ENCODE peak calls at places on chromosome 11, in eight cellular contexts. K, X, D, L, T, J, Z and Y are unnamed samples.

GRCh38 chr11:85718991-85719807 is 33.2 kb upstream of the CCDC89 start:
- DNase-seq in T (no peak), Z (peak; percentile 60), J (peak; percentile 2), D (peak; percentile 91), X (no peak), L (peak; percentile 84), K (no peak), Y (no peak)

GRCh38 chr11:60946601-60947265 is 5.2 kb downstream of the SLC15A3 start:
- DNase-seq in L (no peak), D (no peak), X (no peak), K (no peak), T (no peak), J (no peak), Z (no peak), Y (no peak)

GRCh38 chr11:721913-722811 is 16.1 kb downstream of the EPS8L2 start:
- DNase-seq in K (peak; percentile 50), D (no peak), X (no peak), Z (no peak), L (peak; percentile 88), J (no peak), T (no peak), Y (peak; percentile 49)

GRCh38 chr11:14905104-14906033 is 13.3 kb upstream of the CYP2R1 start:
- DNase-seq in L (peak; percentile 81), J (peak; percentile 74), K (no peak), X (no peak), Z (no peak), D (peak; percentile 47), T (no peak), Y (peak; percentile 69)

GRCh38 chr11:82842019-82842418 is 58.2 kb downstream of the PRCP start:
- DNase-seq in T (no peak), Z (peak; percentile 76), L (no peak), X (no peak), J (no peak), K (no peak), D (no peak), Y (no peak)

GRCh38 chr11:9852465-9852864 is 188.6 kb downstream of the SWAP70 start:
- DNase-seq in K (no peak), D (no peak), X (no peak), L (no peak), T (no peak), J (no peak), Z (no peak), Y (no peak)

GRCh38 chr11:83025267-83025704 is 46.4 kb downstream of the RAB30 start:
- DNase-seq in K (peak; percentile 53), J (no peak), X (no peak), D (peak; percentile 24), L (no peak), Z (no peak), T (no peak), Y (no peak)

GRCh38 chr11:86230196-86230813 is 14.2 kb upstream of the EED start:
- DNase-seq in D (no peak), X (no peak), K (no peak), Z (no peak), J (no peak), L (no peak), T (no peak), Y (no peak)

GRCh38 chr11:124402326-124402922 is 3.6 kb upstream of the OR8B3 start:
- DNase-seq in L (no peak), K (peak; percentile 30), X (peak; percentile 67), Z (no peak), T (no peak), J (peak; percentile 29), D (peak; percentile 90), Y (peak; percentile 65)

GRCh38 chr11:5608778-5609177 is 12.3 kb downstream of the TRIM6 start:
- DNase-seq in D (peak; percentile 53), X (no peak), L (no peak), T (no peak), K (no peak), J (no peak), Z (no peak), Y (no peak)

GRCh38 chr11:43920598-43921419 is 21.6 kb upstream of the C11orf96 start:
- DNase-seq in T (no peak), Z (no peak), K (no peak), J (no peak), D (peak; percentile 100), X (no peak), L (no peak), Y (no peak)

GRCh38 chr11:120134931-120135228 is 3.0 kb downstream of the TRIM29 start:
- DNase-seq in L (no peak), J (no peak), Z (no peak), X (no peak), T (no peak), D (no peak), K (no peak), Y (peak; percentile 9)

GRCh38 chr11:55847453-55847852 is 8.9 kb downstream of the OR5D16 start:
- DNase-seq in J (no peak), X (no peak), Z (no peak), D (no peak), T (no peak), L (no peak), K (no peak), Y (no peak)

GRCh38 chr11:69595805-69596665 is 44.9 kb upstream of the CCND1 start:
- DNase-seq in J (no peak), K (no peak), X (no peak), L (no peak), T (no peak), Z (no peak), D (no peak), Y (no peak)

GRCh38 chr11:112363527-112363926 is 102.9 kb upstream of the PLET1 start:
- DNase-seq in K (no peak), Z (no peak), T (no peak), J (no peak), L (no peak), D (peak; percentile 57), X (no peak), Y (no peak)

GRCh38 chr11:11985954-11986949 is 22.2 kb downstream of the DKK3 start:
- DNase-seq in K (no peak), L (no peak), X (no peak), Z (no peak), T (no peak), J (no peak), D (no peak), Y (no peak)

GRCh38 chr11:117953029-117953671 is 23.9 kb upstream of the TMPRSS13 start:
- DNase-seq in Z (no peak), D (no peak), K (no peak), T (no peak), L (no peak), X (no peak), J (no peak), Y (no peak)

GRCh38 chr11:120031612-120032600 is 106.0 kb downstream of the TRIM29 start:
- DNase-seq in J (no peak), D (no peak), X (no peak), Z (peak; percentile 19), L (peak; percentile 77), T (no peak), K (no peak), Y (no peak)

GRCh38 chr11:121536116-121536515 is 83.3 kb upstream of the SORL1-AS1 start:
- DNase-seq in D (no peak), L (no peak), J (no peak), X (no peak), T (no peak), Z (no peak), K (no peak), Y (no peak)

GRCh38 chr11:17594686-17595192 is 47.7 kb downstream of the OTOG start:
- DNase-seq in J (no peak), D (no peak), X (no peak), T (no peak), L (no peak), Z (no peak), K (no peak), Y (peak; percentile 5)

GRCh38 chr11:118180300-118180703 is 3.9 kb upstream of the SCN2B start:
- DNase-seq in L (no peak), T (no peak), D (peak; percentile 30), K (no peak), J (no peak), Z (peak; percentile 87), X (no peak), Y (no peak)

GRCh38 chr11:63516109-63516508 is 10.2 kb downstream of the LGALS12 start:
- DNase-seq in Z (no peak), K (no peak), T (no peak), X (no peak), J (no peak), L (no peak), D (no peak), Y (no peak)

GRCh38 chr11:23574149-23574548 is 713.9 kb upstream of the CCDC179 start:
- DNase-seq in K (no peak), D (no peak), T (no peak), Z (no peak), X (no peak), L (no peak), J (no peak), Y (no peak)

GRCh38 chr11:119062779-119063178 is 4.8 kb upstream of the VPS11 start:
- DNase-seq in X (no peak), L (no peak), Z (no peak), T (no peak), D (peak; percentile 82), K (no peak), J (peak; percentile 31), Y (peak; percentile 36)

GRCh38 chr11:12207384-12208150 is 97.2 kb downstream of the MICAL2 start:
- DNase-seq in J (no peak), L (no peak), K (no peak), Z (no peak), T (no peak), D (no peak), X (no peak), Y (no peak)

GRCh38 chr11:76823481-76824028 is 37.2 kb upstream of the ACER3 start:
- DNase-seq in X (peak; percentile 43), D (peak; percentile 83), Z (no peak), L (no peak), J (no peak), T (no peak), K (no peak), Y (peak; percentile 27)

GRCh38 chr11:2366271-2366670 is 10.8 kb upstream of the CD81 start:
- DNase-seq in T (no peak), Z (peak; percentile 64), K (no peak), J (no peak), L (peak; percentile 75), D (no peak), X (no peak), Y (no peak)

GRCh38 chr11:65653229-65654225 is 9.2 kb downstream of the RELA start:
- DNase-seq in T (no peak), D (peak; percentile 29), J (peak; percentile 42), X (no peak), L (no peak), K (no peak), Z (peak; percentile 69), Y (no peak)

GRCh38 chr11:27237641-27238040 is 125.4 kb downstream of the CCDC34 start:
- DNase-seq in K (no peak), J (no peak), Z (no peak), L (no peak), X (no peak), T (no peak), D (no peak), Y (peak; percentile 74)

GRCh38 chr11:72762641-72763304 is 10.6 kb upstream of the ARAP1 start:
- DNase-seq in Z (no peak), T (no peak), D (no peak), K (no peak), X (no peak), J (no peak), L (no peak), Y (no peak)

GRCh38 chr11:130428692-130429681 is 578 bp upstream of the ADAMTS8 start:
- DNase-seq in Z (peak; percentile 21), X (no peak), J (no peak), L (no peak), D (no peak), T (no peak), K (no peak), Y (no peak)

GRCh38 chr11:6127881-6128280 is 20.4 kb downstream of the OR56B4 start:
- DNase-seq in L (no peak), X (no peak), T (no peak), K (no peak), Z (no peak), J (no peak), D (no peak), Y (no peak)